ENCODE peak calls at places on chromosomes 6 and 20, in eight cellular contexts. Z is transverse colon, B is GM12891, M is HepG2, A is ovary, C is uterus, L is endothelial cell of umbilical vein, H is K562. F is an unnamed sample.

GRCh38 chr6:125393449-125393858 is 91.7 kb upstream of the HDDC2 start:
- DNase-seq in C (no peak), M (no peak), L (no peak), H (no peak), A (no peak), B (no peak), Z (no peak), F (no peak)

GRCh38 chr6:88428068-88428467 is 261.9 kb upstream of the CNR1 start:
- DNase-seq in B (no peak), H (no peak), M (no peak), A (no peak), L (no peak), C (no peak), Z (no peak), F (no peak)

GRCh38 chr6:166306378-166307081 is 1.7 kb downstream of the PRR18 start:
- DNase-seq in C (no peak), H (no peak), A (no peak), L (no peak), B (no peak), M (peak), Z (no peak), F (no peak)

GRCh38 chr6:143000771-143001170 is 55.8 kb upstream of the HIVEP2 start:
- DNase-seq in M (no peak), A (no peak), B (no peak), H (no peak), Z (no peak), C (no peak), L (no peak), F (no peak)

GRCh38 chr6:70312165-70312564 is 9.3 kb upstream of the COL9A1 start:
- DNase-seq in L (no peak), C (no peak), B (no peak), Z (no peak), H (no peak), A (no peak), M (peak), F (peak)

GRCh38 chr6:130029163-130029562 is 10.8 kb downstream of the L3MBTL3 start:
- DNase-seq in A (no peak), M (no peak), L (no peak), H (no peak), B (no peak), C (no peak), Z (no peak), F (no peak)

GRCh38 chr6:134453792-134454510 is 136.0 kb upstream of the SGK1 start:
- DNase-seq in A (no peak), C (no peak), Z (no peak), M (no peak), B (no peak), L (no peak), H (no peak), F (no peak)

GRCh38 chr6:137893726-137894125 is 26.7 kb downstream of the TNFAIP3 start:
- DNase-seq in H (no peak), A (no peak), Z (no peak), M (no peak), B (no peak), C (no peak), L (no peak), F (no peak)

GRCh38 chr6:42402184-42402583 is 49.5 kb downstream of the TRERF1 start:
- DNase-seq in L (no peak), B (peak), M (no peak), Z (no peak), H (no peak), A (no peak), C (no peak), F (peak)

GRCh38 chr6:52663120-52663934 is 7.6 kb upstream of the TMEM14A start:
- DNase-seq in H (peak), Z (peak), A (peak), B (peak), M (peak), L (peak), C (peak), F (peak)

GRCh38 chr6:3804981-3805380 is 44.2 kb upstream of the FAM50B start:
- DNase-seq in A (no peak), M (no peak), H (no peak), B (no peak), L (no peak), C (no peak), Z (no peak), F (no peak)

GRCh38 chr6:68901044-68901443 is 266.0 kb downstream of the ADGRB3 start:
- DNase-seq in H (no peak), M (no peak), B (no peak), A (no peak), Z (no peak), L (no peak), C (no peak), F (no peak)

GRCh38 chr6:22880686-22881433 is 311.5 kb downstream of the HDGFL1 start:
- DNase-seq in L (peak), B (no peak), Z (no peak), H (no peak), C (no peak), A (no peak), M (peak), F (peak)

GRCh38 chr6:110102411-110102810 is 77.1 kb downstream of the WASF1 start:
- DNase-seq in M (no peak), L (no peak), B (no peak), Z (no peak), C (no peak), A (no peak), H (no peak), F (no peak)

GRCh38 chr20:2799688-2800589 is 488 bp downstream of the CPXM1 start:
- DNase-seq in B (no peak), M (no peak), Z (no peak), L (peak), A (peak), C (no peak), H (no peak), F (no peak)

GRCh38 chr6:36340341-36340670 is 3.6 kb upstream of the BNIP5 start:
- DNase-seq in M (no peak), B (no peak), A (no peak), C (no peak), H (no peak), Z (no peak), L (no peak), F (no peak)

GRCh38 chr6:74249658-74250057 is 553.7 kb downstream of the CD109 start:
- DNase-seq in Z (no peak), B (no peak), H (no peak), L (peak), M (no peak), A (no peak), C (no peak), F (no peak)

GRCh38 chr6:100175814-100176275 is 181.8 kb upstream of the MCHR2 start:
- DNase-seq in B (no peak), L (peak), Z (no peak), H (no peak), M (peak), C (no peak), A (no peak), F (no peak)

GRCh38 chr6:20875369-20875963 is 341.2 kb downstream of the CDKAL1 start:
- DNase-seq in B (no peak), M (peak), H (no peak), L (peak), A (peak), C (no peak), Z (no peak), F (no peak)

GRCh38 chr6:147449405-147450161 is 58.9 kb upstream of the SAMD5 start:
- DNase-seq in A (no peak), M (no peak), C (no peak), H (no peak), Z (no peak), B (no peak), L (no peak), F (no peak)

GRCh38 chr6:136015531-136015930 is 164.0 kb downstream of the PDE7B start:
- DNase-seq in L (no peak), B (no peak), M (no peak), A (no peak), Z (no peak), H (no peak), C (no peak), F (no peak)

GRCh38 chr6:133559926-133560325 is 318.8 kb downstream of the EYA4 start:
- DNase-seq in L (no peak), H (no peak), M (no peak), Z (no peak), C (no peak), A (no peak), B (no peak), F (no peak)

GRCh38 chr6:14670806-14671205 is 553.2 kb downstream of the CD83 start:
- DNase-seq in M (no peak), A (no peak), H (no peak), Z (no peak), C (no peak), B (no peak), L (no peak), F (no peak)

GRCh38 chr6:109292983-109293586 is 89.2 kb downstream of the CD164 start:
- DNase-seq in L (no peak), H (no peak), C (no peak), B (no peak), A (no peak), M (no peak), Z (no peak), F (no peak)

GRCh38 chr20:42100137-42100704 is 482.0 kb upstream of the CHD6 start:
- DNase-seq in H (no peak), C (no peak), M (no peak), Z (no peak), A (no peak), L (no peak), B (no peak), F (no peak)

GRCh38 chr20:39954585-39954984 is 734.5 kb downstream of the MAFB start:
- DNase-seq in Z (no peak), H (no peak), M (no peak), L (no peak), B (no peak), A (no peak), C (no peak), F (no peak)

GRCh38 chr20:16576219-16576618 is 3.0 kb upstream of the KIF16B start:
- DNase-seq in H (peak), Z (no peak), C (no peak), B (no peak), L (no peak), M (no peak), A (no peak), F (no peak)

GRCh38 chr20:16571333-16571732 is 1.9 kb downstream of the KIF16B start:
- DNase-seq in A (no peak), C (no peak), M (no peak), H (no peak), L (no peak), B (no peak), Z (no peak), F (no peak)

GRCh38 chr20:16575390-16576140 is 2.3 kb upstream of the KIF16B start:
- DNase-seq in M (no peak), A (no peak), C (no peak), H (no peak), B (peak), L (no peak), Z (no peak), F (no peak)

GRCh38 chr20:16573011-16573965 is at the start of gene KIF16B:
- DNase-seq in A (peak), C (peak), Z (peak), M (peak), B (peak), H (peak), L (peak), F (peak)

GRCh38 chr20:16574656-16575355 is 1.6 kb upstream of the KIF16B start:
- DNase-seq in L (peak), H (peak), Z (peak), B (peak), A (peak), C (peak), M (peak), F (peak)
- TF ChIP-seq POLR2A in L (no peak), H (peak), Z (peak), B (no peak), A (no peak), C (no peak), M (no peak), F (peak)

GRCh38 chr6:11201015-11201414 is 31.5 kb downstream of the NEDD9 start:
- DNase-seq in C (no peak), B (no peak), L (no peak), A (no peak), Z (no peak), H (no peak), M (no peak), F (no peak)

GRCh38 chr6:11197175-11197535 is 35.3 kb downstream of the NEDD9 start:
- DNase-seq in H (no peak), B (no peak), M (no peak), L (peak), Z (no peak), A (no peak), C (no peak), F (no peak)

GRCh38 chr6:11197846-11198245 is 34.6 kb downstream of the NEDD9 start:
- DNase-seq in B (no peak), H (no peak), C (no peak), L (no peak), Z (no peak), A (no peak), M (no peak), F (no peak)

GRCh38 chr6:11200356-11200755 is 32.1 kb downstream of the NEDD9 start:
- DNase-seq in H (no peak), L (no peak), M (no peak), B (no peak), C (no peak), Z (no peak), A (no peak), F (no peak)

GRCh38 chr6:11198663-11199603 is 33.5 kb downstream of the NEDD9 start:
- DNase-seq in B (peak), Z (no peak), H (no peak), L (no peak), M (no peak), A (no peak), C (no peak), F (no peak)
- TF ChIP-seq POLR2A in B (no peak), Z (no peak), H (no peak), L (no peak), M (no peak), A (no peak), C (no peak), F (no peak)

DNA sequence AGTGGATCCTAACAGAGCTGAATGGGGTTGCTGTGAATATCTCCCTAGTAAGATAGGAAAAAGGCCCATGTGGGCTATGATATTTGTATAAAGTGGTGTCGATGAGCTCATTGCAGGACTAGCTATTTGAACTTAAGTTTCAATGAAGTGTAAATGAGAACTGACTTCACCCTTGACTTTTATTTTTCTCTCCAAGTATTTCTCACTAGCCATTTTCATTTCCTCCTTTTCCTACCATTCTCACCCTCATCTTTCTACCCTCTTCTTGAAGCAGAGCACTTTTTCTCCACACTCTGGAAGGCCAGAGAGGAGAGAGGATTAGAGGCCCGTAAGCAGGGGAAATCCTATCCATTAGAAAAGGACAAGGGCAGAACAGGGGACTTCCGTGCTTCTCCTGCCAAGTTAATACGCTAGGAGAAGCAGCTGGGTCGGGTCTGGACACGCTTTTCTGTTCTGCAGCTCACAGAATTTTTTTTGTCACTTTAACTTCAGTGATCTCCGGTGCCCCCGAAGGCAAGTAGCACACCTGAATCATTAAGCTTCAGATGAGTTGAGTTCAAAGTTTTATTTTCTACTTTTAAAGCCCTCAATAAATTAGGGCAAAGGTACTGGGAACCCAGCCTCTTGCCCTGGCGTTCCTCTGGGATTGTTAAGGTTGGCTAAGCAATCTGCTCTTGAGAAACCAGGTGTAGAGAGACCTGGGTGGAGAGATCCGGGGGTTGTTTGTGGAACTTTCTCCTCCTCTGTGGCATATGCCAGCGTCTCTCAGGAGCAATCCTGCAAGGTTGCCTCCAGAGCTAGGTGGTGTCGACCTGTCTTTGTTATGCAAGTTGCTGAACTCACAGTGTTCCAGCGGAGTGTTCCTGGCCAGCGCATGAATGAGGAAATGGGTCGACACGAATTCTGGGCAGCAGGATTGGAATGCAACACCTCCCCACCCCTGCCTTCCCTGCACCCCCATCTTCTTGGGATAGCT is 56.2 kb upstream of the ARID1B start:
- DNase-seq in L (peak), C (peak), B (no peak), H (no peak), Z (peak), A (peak), M (peak), F (no peak)
- TF ChIP-seq POLR2A in L (no peak), C (no peak), B (peak), H (no peak), Z (peak), A (no peak), M (no peak), F (no peak)

DNA sequence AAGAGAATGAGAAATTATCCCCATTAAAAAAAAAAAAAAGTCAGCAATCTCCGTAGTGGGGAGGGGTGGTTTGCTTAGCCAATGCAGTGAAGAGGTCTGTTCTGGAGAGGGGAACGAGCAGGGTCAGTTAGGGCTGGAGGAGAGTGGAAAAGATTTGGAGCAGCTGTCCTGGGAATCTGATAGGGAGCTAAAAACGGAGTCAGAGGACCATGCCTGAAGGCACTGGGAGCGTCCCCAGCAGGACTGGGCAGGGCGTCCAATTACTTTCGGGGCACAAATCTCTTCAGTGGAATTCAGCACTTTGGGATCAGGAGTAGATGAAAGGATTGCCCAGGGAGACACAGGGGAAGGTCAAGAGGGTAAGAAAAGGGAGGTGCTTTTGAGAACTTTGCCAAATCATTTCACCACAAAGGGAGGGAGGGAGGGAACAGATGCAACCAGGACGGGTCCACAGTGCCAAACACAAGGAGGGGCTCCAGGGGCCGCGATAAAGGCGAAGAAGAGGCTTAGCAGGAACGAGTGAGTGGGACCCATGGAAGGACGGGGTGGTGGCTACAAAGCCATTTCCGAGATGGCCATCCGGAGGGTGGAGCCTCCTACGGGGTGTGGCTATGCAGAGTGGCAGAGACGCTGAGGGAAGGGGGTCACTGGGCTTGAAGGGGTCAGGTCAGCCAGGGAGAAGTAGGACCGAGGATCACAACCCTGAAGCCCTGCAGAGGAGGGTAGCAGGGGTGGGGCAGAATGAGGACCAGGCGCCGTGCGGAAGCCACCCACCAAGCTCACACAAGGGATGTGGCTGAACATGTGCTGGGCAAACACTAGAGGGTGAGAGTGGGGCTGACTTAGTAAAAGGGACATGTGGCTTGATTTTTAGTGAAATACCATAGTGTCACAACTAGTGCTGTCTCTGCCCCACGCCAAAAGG is 180.1 kb upstream of the RREB1 start:
- DNase-seq in C (no peak), Z (no peak), B (no peak), A (peak), L (no peak), M (no peak), H (peak), F (no peak)
- TF ChIP-seq POLR2A in C (no peak), Z (no peak), B (no peak), A (no peak), L (no peak), M (no peak), H (peak), F (no peak)